ENCODE peak calls at places on chromosomes 13 and 19, in five cellular contexts. G is glutamatergic neuron, H is RPMI8226, P is ELR, Y is smooth muscle cell of the brain vasculature. A is an unnamed sample.

GRCh38 chr19:47471733-47472457 is at the start of gene SLC8A2:
- DNase-seq in G (peak), H (peak), P (peak), Y (peak), A (peak)

GRCh38 chr19:42111384-42111783 is 20.9 kb downstream of the POU2F2 start:
- DNase-seq in G (no peak), H (no peak), P (peak), Y (no peak), A (peak)

GRCh38 chr19:18603255-18603957 is 3.2 kb downstream of the CRLF1 start:
- DNase-seq in G (peak), H (peak), P (peak), Y (no peak), A (peak)

GRCh38 chr13:68708336-68708908 is 1399.2 kb upstream of the ATXN8OS start:
- DNase-seq in G (no peak), H (no peak), P (no peak), Y (no peak), A (no peak)

GRCh38 chr19:4430760-4431159 is 26.8 kb downstream of the UBXN6 start:
- DNase-seq in G (no peak), H (no peak), P (no peak), Y (no peak), A (no peak)

GRCh38 chr19:7578127-7578526 is 17.5 kb upstream of the CAMSAP3 start:
- DNase-seq in G (no peak), H (peak), P (no peak), Y (no peak), A (no peak)

GRCh38 chr13:80336335-80336734 is 4.6 kb downstream of the SPRY2 start:
- DNase-seq in G (no peak), H (no peak), P (peak), Y (no peak), A (peak)

GRCh38 chr19:45440873-45441654 is 17.3 kb upstream of the ERCC1 start:
- DNase-seq in G (no peak), H (no peak), P (peak), Y (no peak), A (peak)

GRCh38 chr13:30727491-30728350 is 7.6 kb upstream of the ALOX5AP start:
- DNase-seq in G (peak), H (no peak), P (no peak), Y (no peak), A (no peak)

GRCh38 chr19:35177377-35178274 is 23.1 kb downstream of the FXYD5 start:
- DNase-seq in G (no peak), H (no peak), P (no peak), Y (no peak), A (no peak)

GRCh38 chr19:15223649-15224371 is 8.4 kb downstream of the EPHX3 start:
- DNase-seq in G (no peak), H (no peak), P (peak), Y (no peak), A (peak)

GRCh38 chr13:76380436-76381065 is 505.7 kb downstream of the KCTD12 start:
- DNase-seq in G (no peak), H (no peak), P (no peak), Y (no peak), A (no peak)

GRCh38 chr13:110653271-110653670 is 37.9 kb downstream of the NAXD start:
- DNase-seq in G (no peak), H (no peak), P (no peak), Y (no peak), A (no peak)

GRCh38 chr19:48333467-48334384 is 8.4 kb downstream of the EMP3 start:
- DNase-seq in G (peak), H (peak), P (peak), Y (peak), A (peak)

GRCh38 chr13:77351326-77351725 is 24.4 kb upstream of the MYCBP2 start:
- DNase-seq in G (no peak), H (no peak), P (no peak), Y (no peak), A (no peak)

GRCh38 chr13:59623516-59623915 is 540.2 kb downstream of the DIAPH3 start:
- DNase-seq in G (no peak), H (no peak), P (no peak), Y (no peak), A (no peak)

GRCh38 chr19:23896912-23897311 is 17.8 kb upstream of the ZNF726 start:
- DNase-seq in G (no peak), H (no peak), P (no peak), Y (no peak), A (no peak)